ENCODE peak calls at places on chromosomes 16 and 17, in nine cellular contexts. M is SK-N-MC; Q is activated CD8-positive, alpha-beta memory T cell treated with anti-CD3 and anti-CD28 coated beads for 4 hours; L is NCI-H2081; B is IMR-90; Z is A549; E is HT-29; W is CD8-positive, alpha-beta memory T cell; P is activated CD8-positive, alpha-beta T cell treated with anti-CD3 and anti-CD28 coated beads, Interleukin-2, amount 10 ng/mL, durations not matched to agents 7 days and 5 days. D is an unnamed sample.

GRCh38 chr16:4610011-4611005 is 4.4 kb downstream of the UBALD1 start:
- DNase-seq in B (no peak), E (no peak), P (no peak), L (no peak), M (no peak), Q (no peak), W (no peak), Z (no peak), D (no peak)

GRCh38 chr16:7962480-7962879 is 627.8 kb downstream of the TMEM114 start:
- DNase-seq in Q (no peak), W (no peak), B (no peak), P (no peak), L (no peak), E (no peak), Z (no peak), M (no peak), D (no peak)

GRCh38 chr17:8695916-8696415 is 48.7 kb downstream of the CCDC42 start:
- DNase-seq in B (no peak), P (no peak), W (no peak), Z (no peak), L (no peak), E (no peak), Q (no peak), M (no peak), D (no peak)

GRCh38 chr17:7261377-7262191 is 694 bp downstream of the CLDN7 start:
- DNase-seq in B (no peak), M (no peak), Q (no peak), P (peak), E (no peak), Z (no peak), L (no peak), W (no peak), D (no peak)

GRCh38 chr16:31703526-31704128 is 170.0 kb upstream of the ZNF267 start:
- DNase-seq in M (no peak), E (no peak), Q (no peak), P (no peak), Z (no peak), L (no peak), W (no peak), B (no peak), D (no peak)

GRCh38 chr17:41967141-41967920 is 736 bp downstream of the CNP start:
- DNase-seq in E (peak), L (peak), Q (no peak), B (no peak), Z (no peak), W (peak), M (no peak), P (peak), D (peak)

GRCh38 chr16:50706250-50706649 is 12.8 kb downstream of the NOD2 start:
- DNase-seq in B (no peak), E (no peak), Z (no peak), Q (no peak), P (no peak), M (no peak), L (no peak), W (no peak), D (no peak)

GRCh38 chr16:70704586-70704985 is 18.7 kb upstream of the MTSS2 start:
- DNase-seq in E (peak), Q (no peak), M (no peak), B (no peak), L (no peak), Z (no peak), P (no peak), W (no peak), D (no peak)

GRCh38 chr16:66569827-66570405 is 3.7 kb downstream of the CMTM1 start:
- DNase-seq in L (no peak), E (no peak), Z (peak), Q (no peak), W (no peak), M (no peak), B (peak), P (no peak), D (no peak)

GRCh38 chr16:86033016-86033474 is 134.1 kb downstream of the IRF8 start:
- DNase-seq in B (no peak), Z (no peak), P (no peak), W (no peak), M (no peak), Q (no peak), L (no peak), E (no peak), D (no peak)

GRCh38 chr17:57459286-57459915 is 203.1 kb downstream of the MSI2 start:
- DNase-seq in W (no peak), E (peak), P (no peak), Q (no peak), M (no peak), Z (peak), L (no peak), B (peak), D (peak)

GRCh38 chr17:67834634-67835033 is 9.3 kb downstream of the BPTF start:
- DNase-seq in M (no peak), B (no peak), E (no peak), L (no peak), P (peak), W (no peak), Q (no peak), Z (no peak), D (no peak)

GRCh38 chr16:9787717-9788116 is 394.5 kb downstream of the GRIN2A start:
- DNase-seq in P (no peak), Z (no peak), L (no peak), Q (no peak), B (no peak), E (no peak), W (no peak), M (no peak), D (peak)

GRCh38 chr16:5024632-5025031 is 9.1 kb downstream of the NAGPA start:
- DNase-seq in Z (peak), P (no peak), Q (no peak), M (no peak), L (peak), E (peak), B (no peak), W (no peak), D (no peak)

GRCh38 chr16:11004957-11005610 is 60.7 kb downstream of the CLEC16A start:
- DNase-seq in W (no peak), P (no peak), Q (no peak), B (peak), E (no peak), M (no peak), L (no peak), Z (no peak), D (no peak)

GRCh38 chr17:4585203-4585939 is 1.0 kb downstream of the SMTNL2 start:
- DNase-seq in Z (no peak), W (no peak), L (no peak), Q (no peak), E (no peak), B (no peak), P (no peak), M (no peak), D (no peak)

GRCh38 chr16:86285938-86286921 is 224.1 kb upstream of the FOXF1 start:
- DNase-seq in W (no peak), B (peak), E (no peak), L (no peak), M (no peak), Z (no peak), Q (no peak), P (no peak), D (no peak)

GRCh38 chr17:17808706-17809432 is 27.9 kb downstream of the SREBF1 start:
- DNase-seq in M (no peak), P (peak), E (no peak), Q (no peak), L (no peak), B (peak), Z (no peak), W (no peak), D (no peak)

GRCh38 chr16:15976929-15977637 is 27.7 kb downstream of the ABCC1 start:
- DNase-seq in Q (no peak), M (no peak), E (no peak), W (no peak), L (no peak), P (no peak), Z (no peak), B (peak), D (no peak)

GRCh38 chr17:6695051-6695450 is 18.1 kb downstream of the SLC13A5 start:
- DNase-seq in E (no peak), B (no peak), Z (no peak), Q (no peak), W (no peak), L (no peak), M (no peak), P (no peak), D (no peak)

GRCh38 chr16:87707714-87708113 is 58.1 kb downstream of the KLHDC4 start:
- DNase-seq in E (no peak), P (no peak), B (no peak), W (no peak), L (no peak), Q (no peak), Z (no peak), M (no peak), D (no peak)

GRCh38 chr17:58421711-58422110 is 4.4 kb upstream of the RNF43 start:
- DNase-seq in P (no peak), B (no peak), W (no peak), E (no peak), M (no peak), Q (no peak), L (no peak), Z (no peak), D (no peak)

GRCh38 chr16:27168790-27169189 is 34.5 kb upstream of the KDM8 start:
- DNase-seq in L (no peak), P (no peak), B (no peak), M (no peak), Z (no peak), W (no peak), Q (no peak), E (no peak), D (no peak)

GRCh38 chr16:27169511-27170071 is 33.7 kb upstream of the KDM8 start:
- DNase-seq in B (peak), P (peak), Q (peak), W (peak), M (peak), E (peak), Z (no peak), L (no peak), D (no peak)

GRCh38 chr17:55930291-55930809 is 179.5 kb downstream of the PCTP start:
- DNase-seq in M (no peak), P (no peak), L (no peak), Z (no peak), Q (no peak), B (no peak), E (no peak), W (no peak), D (no peak)

GRCh38 chr16:88315543-88316105 is 67.1 kb upstream of the ZNF469 start:
- DNase-seq in B (peak), P (no peak), Q (no peak), M (no peak), Z (peak), L (no peak), E (peak), W (no peak), D (peak)

GRCh38 chr17:75287221-75287620 is 2.0 kb downstream of the SLC25A19 start:
- DNase-seq in B (no peak), W (no peak), E (no peak), M (no peak), P (no peak), Q (no peak), Z (no peak), L (no peak), D (no peak)

GRCh38 chr17:3956558-3956957 is 7.7 kb downstream of the ATP2A3 start:
- DNase-seq in E (no peak), P (no peak), L (no peak), M (no peak), B (no peak), Q (no peak), Z (no peak), W (no peak), D (peak)

GRCh38 chr17:47253541-47254402 is at the start of gene ITGB3:
- DNase-seq in M (no peak), W (peak), Q (peak), L (peak), E (no peak), Z (peak), B (peak), P (peak), D (peak)

GRCh38 chr17:82775033-82775823 is 23.4 kb downstream of the TBCD start:
- DNase-seq in L (peak), W (peak), Z (peak), M (no peak), Q (no peak), P (peak), B (no peak), E (peak), D (peak)

GRCh38 chr17:68036304-68037147 is 991 bp downstream of the KPNA2 start:
- DNase-seq in W (no peak), Z (no peak), E (peak), Q (no peak), L (peak), M (no peak), B (peak), P (no peak), D (no peak)

GRCh38 chr17:9544221-9544620 is 31.4 kb downstream of the STX8 start:
- DNase-seq in P (no peak), B (no peak), Z (no peak), L (no peak), M (no peak), W (no peak), E (no peak), Q (no peak), D (no peak)

GRCh38 chr16:2469399-2470233 is 1.5 kb upstream of the NTN3 start:
- DNase-seq in M (no peak), B (no peak), E (no peak), W (no peak), L (no peak), P (no peak), Z (peak), Q (no peak), D (no peak)

GRCh38 chr17:17771498-17772201 is 65.1 kb downstream of the SREBF1 start:
- DNase-seq in Q (no peak), W (no peak), M (no peak), L (no peak), B (no peak), Z (no peak), P (no peak), E (no peak), D (no peak)

GRCh38 chr16:77679901-77680300 is 42.4 kb upstream of the NUDT7 start:
- DNase-seq in E (no peak), Q (no peak), P (no peak), W (no peak), L (no peak), B (no peak), Z (no peak), M (peak), D (no peak)

GRCh38 chr17:16068323-16068722 is 68.7 kb downstream of the TTC19 start:
- DNase-seq in P (no peak), W (no peak), B (peak), Q (no peak), M (no peak), L (no peak), E (no peak), Z (no peak), D (no peak)